ENCODE peak calls at places on chromosomes 7 and 10, in six cellular contexts. One of them, this sample, is unnamed.

GRCh38 chr7:133770863-133771492 is 356.2 kb upstream of the LRGUK start:
- DNase-seq in IMR-90: peak; percentile 80
- DNase-seq in mesendoderm: no peak
- DNase-seq in H1: no peak
- DNase-seq in neuronal stem cell: peak; percentile 1
- DNase-seq in mesenchymal stem cell: peak; percentile 32
- DNase-seq in this sample: no peak

GRCh38 chr7:140219672-140220520 is 43.1 kb upstream of the KDM7A start:
- DNase-seq in IMR-90: no peak
- DNase-seq in H1: no peak
- DNase-seq in mesenchymal stem cell: no peak
- DNase-seq in mesendoderm: no peak
- DNase-seq in neuronal stem cell: no peak
- DNase-seq in this sample: no peak

GRCh38 chr7:2657208-2657607 is 25.4 kb downstream of the TTYH3 start:
- DNase-seq in H1: no peak
- DNase-seq in mesenchymal stem cell: no peak
- DNase-seq in neuronal stem cell: no peak
- DNase-seq in IMR-90: no peak
- DNase-seq in mesendoderm: no peak
- DNase-seq in this sample: no peak

GRCh38 chr10:69516548-69517195 is 56.5 kb downstream of the NEUROG3 start:
- DNase-seq in mesendoderm: no peak
- DNase-seq in H1: no peak
- DNase-seq in neuronal stem cell: no peak
- DNase-seq in mesenchymal stem cell: no peak
- DNase-seq in IMR-90: no peak
- DNase-seq in this sample: no peak

GRCh38 chr10:46035923-46036849 is 5.8 kb upstream of the NCOA4 start:
- DNase-seq in H1: no peak
- DNase-seq in IMR-90: no peak
- DNase-seq in mesenchymal stem cell: peak; percentile 42
- DNase-seq in neuronal stem cell: no peak
- DNase-seq in mesendoderm: peak; percentile 62
- DNase-seq in this sample: no peak

GRCh38 chr7:8155836-8156235 is 106.1 kb downstream of the ICA1 start:
- DNase-seq in IMR-90: no peak
- DNase-seq in H1: no peak
- DNase-seq in mesenchymal stem cell: no peak
- DNase-seq in neuronal stem cell: no peak
- DNase-seq in mesendoderm: no peak
- DNase-seq in this sample: no peak

GRCh38 chr10:1932617-1933016 is 195.3 kb upstream of the ADARB2 start:
- DNase-seq in mesendoderm: peak; percentile 4
- DNase-seq in IMR-90: no peak
- DNase-seq in mesenchymal stem cell: no peak
- DNase-seq in neuronal stem cell: no peak
- DNase-seq in H1: no peak
- DNase-seq in this sample: no peak

GRCh38 chr10:111756541-111757061 is 427.0 kb downstream of the GPAM start:
- DNase-seq in mesenchymal stem cell: peak; percentile 6
- DNase-seq in neuronal stem cell: peak; percentile 36
- DNase-seq in H1: peak; percentile 60
- DNase-seq in mesendoderm: peak; percentile 91
- DNase-seq in IMR-90: no peak
- DNase-seq in this sample: peak; percentile 84

GRCh38 chr7:80589561-80590083 is 48.8 kb upstream of the CD36 start:
- DNase-seq in mesendoderm: no peak
- DNase-seq in neuronal stem cell: no peak
- DNase-seq in H1: no peak
- DNase-seq in mesenchymal stem cell: no peak
- DNase-seq in IMR-90: no peak
- DNase-seq in this sample: no peak

GRCh38 chr7:141522657-141523342 is 28.4 kb upstream of the AGK start:
- DNase-seq in mesenchymal stem cell: no peak
- DNase-seq in mesendoderm: peak; percentile 26
- DNase-seq in IMR-90: no peak
- DNase-seq in H1: no peak
- DNase-seq in neuronal stem cell: no peak
- DNase-seq in this sample: no peak

GRCh38 chr7:34296663-34297062 is 361.4 kb upstream of the NPSR1 start:
- DNase-seq in neuronal stem cell: no peak
- DNase-seq in IMR-90: peak; percentile 44
- DNase-seq in mesenchymal stem cell: peak; percentile 33
- DNase-seq in H1: no peak
- DNase-seq in mesendoderm: no peak
- DNase-seq in this sample: no peak

GRCh38 chr7:16644157-16644556 is 1.4 kb downstream of the ANKMY2 start:
- DNase-seq in mesendoderm: no peak
- DNase-seq in H1: no peak
- DNase-seq in neuronal stem cell: no peak
- DNase-seq in IMR-90: no peak
- DNase-seq in mesenchymal stem cell: no peak
- DNase-seq in this sample: no peak

GRCh38 chr10:69465457-69466157 is 14.3 kb downstream of the TSPAN15 start:
- DNase-seq in mesendoderm: no peak
- DNase-seq in H1: no peak
- DNase-seq in neuronal stem cell: no peak
- DNase-seq in IMR-90: no peak
- DNase-seq in mesenchymal stem cell: no peak
- DNase-seq in this sample: no peak

GRCh38 chr10:115818015-115818414 is 455.0 kb downstream of the GFRA1 start:
- DNase-seq in mesenchymal stem cell: peak; percentile 37
- DNase-seq in H1: no peak
- DNase-seq in neuronal stem cell: no peak
- DNase-seq in IMR-90: peak; percentile 43
- DNase-seq in mesendoderm: no peak
- DNase-seq in this sample: no peak

GRCh38 chr7:112990619-112991018 is 96.0 kb downstream of the GPR85 start:
- DNase-seq in H1: no peak
- DNase-seq in mesenchymal stem cell: peak; percentile 47
- DNase-seq in IMR-90: peak; percentile 67
- DNase-seq in neuronal stem cell: no peak
- DNase-seq in mesendoderm: no peak
- DNase-seq in this sample: no peak

GRCh38 chr7:64890761-64891666 is 12.1 kb upstream of the ZNF273 start:
- DNase-seq in H1: no peak
- DNase-seq in mesendoderm: no peak
- DNase-seq in IMR-90: no peak
- DNase-seq in mesenchymal stem cell: no peak
- DNase-seq in neuronal stem cell: no peak
- DNase-seq in this sample: no peak

GRCh38 chr7:29346574-29346973 is 152.0 kb downstream of the CHN2 start:
- DNase-seq in mesenchymal stem cell: no peak
- DNase-seq in H1: no peak
- DNase-seq in IMR-90: no peak
- DNase-seq in mesendoderm: no peak
- DNase-seq in neuronal stem cell: no peak
- DNase-seq in this sample: no peak
- H3K23ac ChIP-seq in mesenchymal stem cell: no peak overlapping the region
- H3K23ac ChIP-seq in H1: no peak overlapping the region
- H3K23ac ChIP-seq in IMR-90: no peak overlapping the region
- H3K23ac ChIP-seq in mesendoderm: no peak overlapping the region
- H3K23ac ChIP-seq in neuronal stem cell: no peak overlapping the region
- H3K23ac ChIP-seq in this sample: no peak overlapping the region

DNA sequence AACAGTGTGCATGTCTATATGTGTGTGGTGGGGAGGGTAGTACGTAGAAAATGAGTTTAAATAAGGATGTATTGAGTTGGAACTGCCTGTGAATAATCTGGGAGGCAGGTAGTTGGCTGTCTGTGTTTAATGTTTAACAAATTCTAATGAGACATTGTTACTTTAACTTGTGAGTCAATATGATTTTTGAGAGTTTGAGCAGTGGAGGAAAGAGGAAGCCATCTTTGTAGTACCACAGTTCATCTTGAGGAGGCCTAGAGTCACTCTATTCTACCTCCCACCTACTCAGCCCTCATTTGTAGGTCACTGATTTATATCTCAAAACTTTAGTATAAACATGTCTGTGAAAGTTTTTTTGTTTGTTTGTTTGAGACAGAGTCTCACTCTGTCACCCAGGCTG is 129.9 kb upstream of the ITGB1 start:
- DNase-seq in neuronal stem cell: no peak
- DNase-seq in mesenchymal stem cell: no peak
- DNase-seq in IMR-90: no peak
- DNase-seq in mesendoderm: no peak
- DNase-seq in H1: no peak
- DNase-seq in this sample: no peak
- H2BK15ac ChIP-seq in neuronal stem cell: no peak overlapping the region
- H2BK15ac ChIP-seq in mesenchymal stem cell: no peak overlapping the region
- H2BK15ac ChIP-seq in IMR-90: no peak overlapping the region
- H2BK15ac ChIP-seq in mesendoderm: no peak overlapping the region
- H2BK15ac ChIP-seq in H1: no peak overlapping the region
- H2BK15ac ChIP-seq in this sample: no peak overlapping the region

GRCh38 chr7:12378389-12378788 is 25.3 kb downstream of the VWDE start:
- DNase-seq in mesendoderm: no peak
- DNase-seq in H1: no peak
- DNase-seq in IMR-90: no peak
- DNase-seq in mesenchymal stem cell: no peak
- DNase-seq in neuronal stem cell: no peak
- DNase-seq in this sample: no peak
- H3K23ac ChIP-seq in mesendoderm: no peak overlapping the region
- H3K23ac ChIP-seq in H1: no peak overlapping the region
- H3K23ac ChIP-seq in IMR-90: no peak overlapping the region
- H3K23ac ChIP-seq in mesenchymal stem cell: no peak overlapping the region
- H3K23ac ChIP-seq in neuronal stem cell: no peak overlapping the region
- H3K23ac ChIP-seq in this sample: no peak overlapping the region

GRCh38 chr10:93250010-93250409 is 176.3 kb downstream of the CYP26A1 start:
- DNase-seq in mesendoderm: no peak
- DNase-seq in H1: no peak
- DNase-seq in IMR-90: no peak
- DNase-seq in neuronal stem cell: no peak
- DNase-seq in mesenchymal stem cell: no peak
- DNase-seq in this sample: no peak
- H2BK15ac ChIP-seq in mesendoderm: no peak overlapping the region
- H2BK15ac ChIP-seq in H1: peak overlapping the region; percentile 25
- H2BK15ac ChIP-seq in IMR-90: no peak overlapping the region
- H2BK15ac ChIP-seq in neuronal stem cell: no peak overlapping the region
- H2BK15ac ChIP-seq in mesenchymal stem cell: no peak overlapping the region
- H2BK15ac ChIP-seq in this sample: no peak overlapping the region

GRCh38 chr10:91740353-91740924 is 57.8 kb upstream of the TNKS2 start:
- DNase-seq in neuronal stem cell: no peak
- DNase-seq in H1: no peak
- DNase-seq in mesendoderm: no peak
- DNase-seq in mesenchymal stem cell: no peak
- DNase-seq in IMR-90: no peak
- DNase-seq in this sample: no peak
- H3K23ac ChIP-seq in neuronal stem cell: peak overlapping the region; percentile 96
- H3K23ac ChIP-seq in H1: no peak overlapping the region
- H3K23ac ChIP-seq in mesendoderm: no peak overlapping the region
- H3K23ac ChIP-seq in mesenchymal stem cell: no peak overlapping the region
- H3K23ac ChIP-seq in IMR-90: no peak overlapping the region
- H3K23ac ChIP-seq in this sample: no peak overlapping the region

DNA sequence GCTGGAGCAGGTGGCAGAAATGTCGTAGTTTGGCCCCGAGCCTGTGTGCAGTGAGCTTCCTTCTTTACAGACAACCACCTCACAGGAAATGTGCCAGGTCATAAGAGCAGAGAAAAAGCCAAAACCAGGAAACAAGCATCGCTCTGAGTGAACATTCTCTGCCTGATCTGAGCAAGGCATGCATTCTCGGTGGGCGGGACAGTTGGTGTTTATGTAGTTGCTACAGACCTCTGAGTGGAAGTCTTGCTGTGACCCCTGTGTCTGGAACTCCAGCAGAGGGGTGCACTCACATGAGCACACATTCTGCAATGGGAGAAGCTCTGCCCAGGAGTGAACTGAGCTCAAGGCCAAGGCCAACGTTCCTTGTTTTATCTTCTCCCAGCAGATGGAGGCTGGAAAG is 230.1 kb downstream of the TCERG1L start:
- DNase-seq in mesendoderm: no peak
- DNase-seq in IMR-90: no peak
- DNase-seq in H1: no peak
- DNase-seq in mesenchymal stem cell: no peak
- DNase-seq in neuronal stem cell: no peak
- DNase-seq in this sample: no peak
- H2BK15ac ChIP-seq in mesendoderm: no peak overlapping the region
- H2BK15ac ChIP-seq in IMR-90: no peak overlapping the region
- H2BK15ac ChIP-seq in H1: no peak overlapping the region
- H2BK15ac ChIP-seq in mesenchymal stem cell: no peak overlapping the region
- H2BK15ac ChIP-seq in neuronal stem cell: no peak overlapping the region
- H2BK15ac ChIP-seq in this sample: no peak overlapping the region

GRCh38 chr7:155209920-155210319 is 87.8 kb upstream of the INSIG1 start:
- DNase-seq in IMR-90: no peak
- DNase-seq in mesendoderm: no peak
- DNase-seq in neuronal stem cell: no peak
- DNase-seq in mesenchymal stem cell: no peak
- DNase-seq in H1: no peak
- DNase-seq in this sample: no peak

GRCh38 chr7:155207335-155208002 is 90.2 kb upstream of the INSIG1 start:
- DNase-seq in mesendoderm: no peak
- DNase-seq in IMR-90: no peak
- DNase-seq in neuronal stem cell: no peak
- DNase-seq in mesenchymal stem cell: no peak
- DNase-seq in H1: no peak
- DNase-seq in this sample: no peak

GRCh38 chr7:155209478-155209864 is 88.2 kb upstream of the INSIG1 start:
- DNase-seq in mesenchymal stem cell: no peak
- DNase-seq in mesendoderm: no peak
- DNase-seq in IMR-90: no peak
- DNase-seq in neuronal stem cell: no peak
- DNase-seq in H1: no peak
- DNase-seq in this sample: no peak

GRCh38 chr7:155210386-155210785 is 87.3 kb upstream of the INSIG1 start:
- DNase-seq in mesendoderm: no peak
- DNase-seq in H1: no peak
- DNase-seq in IMR-90: no peak
- DNase-seq in mesenchymal stem cell: no peak
- DNase-seq in neuronal stem cell: no peak
- DNase-seq in this sample: no peak

GRCh38 chr7:155208681-155209477 is 88.8 kb upstream of the INSIG1 start:
- DNase-seq in IMR-90: peak; percentile 47
- DNase-seq in mesendoderm: no peak
- DNase-seq in neuronal stem cell: no peak
- DNase-seq in mesenchymal stem cell: peak; percentile 24
- DNase-seq in H1: no peak
- DNase-seq in this sample: no peak
- H3K23ac ChIP-seq in IMR-90: peak overlapping the region; percentile 93
- H3K23ac ChIP-seq in mesendoderm: no peak overlapping the region
- H3K23ac ChIP-seq in neuronal stem cell: no peak overlapping the region
- H3K23ac ChIP-seq in mesenchymal stem cell: no peak overlapping the region
- H3K23ac ChIP-seq in H1: no peak overlapping the region
- H3K23ac ChIP-seq in this sample: no peak overlapping the region

This sample was measured in H9.